ENCODE peak calls at places on chromosomes 5 and 9, in nine cellular contexts. O, Y, L, X, P, W, J, M and H are unnamed samples.

GRCh38 chr9:4665357-4665756 is 923 bp downstream of the SPATA6L start:
- DNase-seq in L (no peak), J (peak), M (no peak), O (peak), P (no peak), Y (no peak), W (peak), X (no peak), H (no peak)

GRCh38 chr9:25724424-25724823 is 46.2 kb upstream of the TUSC1 start:
- DNase-seq in P (no peak), L (no peak), O (no peak), J (no peak), X (no peak), Y (no peak), M (no peak), W (peak), H (no peak)

GRCh38 chr5:136099870-136100269 is 32.8 kb upstream of the SMAD5 start:
- DNase-seq in X (no peak), Y (no peak), O (no peak), P (no peak), J (no peak), W (no peak), M (no peak), L (no peak), H (no peak)

GRCh38 chr5:41406944-41407343 is 103.5 kb downstream of the PLCXD3 start:
- DNase-seq in M (no peak), J (no peak), L (no peak), X (no peak), P (no peak), O (no peak), W (no peak), Y (no peak), H (no peak)

GRCh38 chr5:108818613-108819272 is 71.0 kb downstream of the FER start:
- DNase-seq in M (no peak), P (no peak), W (peak), O (no peak), J (no peak), L (no peak), X (peak), Y (no peak), H (no peak)

GRCh38 chr5:10653033-10653432 is 89.2 kb downstream of the ANKRD33B start:
- DNase-seq in P (no peak), Y (no peak), L (no peak), O (no peak), M (no peak), J (no peak), W (no peak), X (no peak), H (no peak)

GRCh38 chr5:157459715-157460599 is at the start of gene NIPAL4:
- DNase-seq in M (no peak), P (peak), W (no peak), Y (no peak), L (peak), O (peak), X (peak), J (no peak), H (peak)

GRCh38 chr9:3337515-3337914 is 188.3 kb downstream of the RFX3 start:
- DNase-seq in M (no peak), W (peak), O (peak), X (no peak), J (no peak), L (no peak), P (no peak), Y (no peak), H (no peak)

GRCh38 chr5:6371079-6371810 is 7.1 kb downstream of the MED10 start:
- DNase-seq in W (no peak), J (no peak), M (no peak), O (no peak), X (no peak), L (no peak), Y (no peak), P (no peak), H (no peak)

GRCh38 chr9:120980951-120981350 is 54.4 kb upstream of the TRAF1 start:
- DNase-seq in M (no peak), L (no peak), X (no peak), W (no peak), J (no peak), Y (no peak), O (no peak), P (no peak), H (peak)

GRCh38 chr9:92989561-92989960 is 42.2 kb downstream of the FGD3 start:
- DNase-seq in X (no peak), M (no peak), L (no peak), Y (no peak), J (peak), O (no peak), W (no peak), P (no peak), H (peak)

GRCh38 chr9:22416692-22417060 is 29.9 kb upstream of the DMRTA1 start:
- DNase-seq in W (peak), X (no peak), O (no peak), J (no peak), Y (no peak), L (no peak), P (no peak), M (no peak), H (peak)

GRCh38 chr9:93288341-93288740 is 104.4 kb downstream of the WNK2 start:
- DNase-seq in W (no peak), O (peak), Y (no peak), J (no peak), X (peak), M (no peak), L (no peak), P (no peak), H (peak)

GRCh38 chr9:88220652-88221051 is 82.4 kb upstream of the SPATA31C2 start:
- DNase-seq in P (no peak), L (no peak), M (no peak), W (no peak), Y (no peak), X (no peak), O (no peak), J (no peak), H (peak)

GRCh38 chr9:114163517-114163924 is 8.2 kb downstream of the COL27A1 start:
- DNase-seq in Y (no peak), W (peak), L (no peak), X (no peak), J (no peak), M (no peak), O (peak), P (peak), H (peak)

GRCh38 chr5:40333459-40334241 is 346.1 kb upstream of the PTGER4 start:
- DNase-seq in P (no peak), W (peak), X (no peak), M (no peak), Y (no peak), O (no peak), L (no peak), J (no peak), H (no peak)

GRCh38 chr9:99192786-99193465 is 28.8 kb downstream of the ALG2 start:
- DNase-seq in W (peak), Y (no peak), X (peak), M (no peak), P (no peak), O (no peak), J (no peak), L (no peak), H (peak)

GRCh38 chr9:69178583-69179011 is 4.5 kb downstream of the TJP2 start:
- DNase-seq in W (peak), O (no peak), P (no peak), J (no peak), M (no peak), Y (no peak), X (no peak), L (no peak), H (no peak)

GRCh38 chr9:116499986-116500871 is 186.9 kb upstream of the TRIM32 start:
- DNase-seq in W (peak), Y (no peak), X (peak), M (no peak), J (no peak), P (no peak), O (no peak), L (no peak), H (no peak)

GRCh38 chr5:67215592-67216471 is 19.2 kb upstream of the CD180 start:
- DNase-seq in Y (peak), P (no peak), O (peak), L (peak), X (peak), J (peak), W (peak), M (peak), H (no peak)

GRCh38 chr5:78974011-78974410 is 11.1 kb downstream of the ARSB start:
- DNase-seq in J (no peak), X (no peak), L (no peak), O (peak), W (no peak), M (no peak), Y (no peak), P (no peak), H (no peak)

GRCh38 chr5:146203872-146204192 is 427 bp downstream of the RBM27 start:
- DNase-seq in P (no peak), X (no peak), J (no peak), W (no peak), O (no peak), M (no peak), L (no peak), Y (no peak), H (no peak)

GRCh38 chr5:33831041-33831440 is 60.7 kb downstream of the ADAMTS12 start:
- DNase-seq in L (no peak), W (no peak), O (no peak), P (no peak), Y (no peak), X (no peak), J (no peak), M (no peak), H (no peak)

GRCh38 chr9:131117762-131118145 is 7.6 kb upstream of the NUP214 start:
- DNase-seq in L (no peak), X (no peak), J (no peak), Y (no peak), O (no peak), P (no peak), M (no peak), W (no peak), H (no peak)

GRCh38 chr9:87194471-87194870 is 247.2 kb upstream of the GAS1 start:
- DNase-seq in M (no peak), L (no peak), Y (no peak), W (peak), O (no peak), X (no peak), P (no peak), J (no peak), H (no peak)

GRCh38 chr5:83011990-83012389 is 65.2 kb downstream of the TMEM167A start:
- DNase-seq in Y (no peak), M (no peak), X (no peak), L (peak), O (no peak), P (no peak), W (no peak), J (no peak), H (no peak)

GRCh38 chr9:75889977-75890540 is 414 bp upstream of the PCSK5 start:
- DNase-seq in X (peak), P (no peak), O (peak), Y (no peak), M (peak), J (no peak), L (no peak), W (peak), H (peak)

GRCh38 chr5:28500511-28500910 is 1462.1 kb upstream of the CDH9 start:
- DNase-seq in J (no peak), P (no peak), M (no peak), X (no peak), O (no peak), Y (no peak), L (no peak), W (no peak), H (no peak)